ENCODE peak calls at places on chromosomes 13 and 19, in nine cellular contexts. L is esophagus squamous epithelium, A is brain microvascular endothelial cell, I is breast epithelium, X is kidney, E is spleen, T is psoas muscle, S is astrocyte of the spinal cord, V is right lobe of liver. C is an unnamed sample.

GRCh38 chr13:24208314-24208713 is 47.8 kb downstream of the SPATA13 start:
- DNase-seq in L (no peak), A (peak), I (no peak), X (no peak), E (no peak), T (no peak), S (peak), V (no peak), C (peak)

GRCh38 chr19:19321143-19321577 is 531 bp downstream of the MAU2 start:
- DNase-seq in L (no peak), A (no peak), I (no peak), X (no peak), E (no peak), T (no peak), S (no peak), V (no peak), C (no peak)

GRCh38 chr13:89678722-89679121 is 1668.8 kb upstream of the MIR17HG start:
- DNase-seq in L (no peak), A (no peak), I (no peak), X (no peak), E (no peak), T (no peak), S (no peak), V (no peak), C (no peak)

GRCh38 chr13:95880346-95880745 is 172.9 kb downstream of the UGGT2 start:
- DNase-seq in L (no peak), A (no peak), I (no peak), X (no peak), E (no peak), T (no peak), S (peak), V (no peak), C (peak)

GRCh38 chr19:9782282-9782681 is 13.7 kb upstream of the ZNF846 start:
- DNase-seq in L (no peak), A (no peak), I (no peak), X (no peak), E (no peak), T (no peak), S (no peak), V (no peak), C (no peak)

GRCh38 chr13:102128216-102128800 is 273.5 kb downstream of the FGF14 start:
- DNase-seq in L (no peak), A (no peak), I (no peak), X (no peak), E (no peak), T (no peak), S (peak), V (no peak), C (peak)

GRCh38 chr19:35869327-35870123 is 1.2 kb downstream of the APLP1 start:
- DNase-seq in L (no peak), A (peak), I (no peak), X (no peak), E (peak), T (peak), S (peak), V (peak), C (peak)

GRCh38 chr13:57946361-57946760 is 314.8 kb downstream of the PCDH17 start:
- DNase-seq in L (no peak), A (no peak), I (no peak), X (no peak), E (no peak), T (no peak), S (no peak), V (no peak), C (peak)

GRCh38 chr13:45847554-45848224 is 3.9 kb downstream of the SIAH3 start:
- DNase-seq in L (no peak), A (peak), I (no peak), X (peak), E (no peak), T (no peak), S (no peak), V (peak), C (peak)

GRCh38 chr19:57642396-57643046 is 9.6 kb downstream of the ZNF211 start:
- DNase-seq in L (no peak), A (no peak), I (no peak), X (no peak), E (no peak), T (no peak), S (no peak), V (no peak), C (no peak)

GRCh38 chr13:33676700-33677048 is 141.3 kb upstream of the RFC3 start:
- DNase-seq in L (no peak), A (peak), I (peak), X (no peak), E (no peak), T (peak), S (peak), V (peak), C (peak)

GRCh38 chr13:102870677-102871415 is 25.0 kb downstream of the ERCC5 start:
- DNase-seq in L (no peak), A (peak), I (no peak), X (peak), E (peak), T (peak), S (peak), V (peak), C (peak)

GRCh38 chr13:39571502-39572092 is 31.4 kb downstream of the LHFPL6 start:
- DNase-seq in L (no peak), A (no peak), I (no peak), X (peak), E (no peak), T (peak), S (no peak), V (no peak), C (no peak)

GRCh38 chr19:30311911-30312310 is 60.3 kb upstream of the ZNF536 start:
- DNase-seq in L (no peak), A (no peak), I (no peak), X (no peak), E (no peak), T (no peak), S (no peak), V (no peak), C (no peak)

GRCh38 chr19:30630289-30631034 is 258.3 kb downstream of the ZNF536 start:
- DNase-seq in L (no peak), A (no peak), I (no peak), X (no peak), E (no peak), T (no peak), S (no peak), V (no peak), C (no peak)

GRCh38 chr19:4007836-4008539 is 452 bp downstream of the PIAS4 start:
- DNase-seq in L (no peak), A (no peak), I (no peak), X (no peak), E (peak), T (peak), S (no peak), V (no peak), C (no peak)

GRCh38 chr13:32011971-32012370 is 19.6 kb upstream of the FRY start:
- DNase-seq in L (no peak), A (no peak), I (no peak), X (no peak), E (no peak), T (no peak), S (no peak), V (no peak), C (no peak)

GRCh38 chr13:97079726-97080125 is 85.5 kb upstream of the OXGR1 start:
- DNase-seq in L (no peak), A (no peak), I (no peak), X (no peak), E (no peak), T (no peak), S (no peak), V (no peak), C (no peak)

GRCh38 chr13:105410602-105411001 is 1124.9 kb downstream of the EFNB2 start:
- DNase-seq in L (no peak), A (no peak), I (peak), X (peak), E (peak), T (peak), S (no peak), V (peak), C (peak)

GRCh38 chr13:50144473-50145160 is 129.4 kb downstream of the KCNRG start:
- DNase-seq in L (no peak), A (no peak), I (no peak), X (no peak), E (no peak), T (no peak), S (no peak), V (no peak), C (no peak)

DNA sequence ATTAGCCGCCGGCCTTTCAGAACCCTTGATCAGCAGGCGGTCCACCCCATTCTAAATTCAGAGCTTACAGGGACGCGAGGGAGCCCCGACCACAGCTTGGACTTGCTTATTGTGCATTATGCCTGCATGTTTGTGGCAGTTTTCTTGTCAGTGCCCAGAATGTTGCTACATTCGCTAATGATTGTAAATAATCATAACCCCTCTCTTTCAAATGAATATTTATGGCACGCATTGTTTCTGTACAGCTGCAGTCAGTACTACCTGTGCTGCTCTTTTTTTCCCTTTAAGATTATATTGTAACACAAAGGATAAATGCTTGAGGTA is 321 bp upstream of the VPS36 start:
- DNase-seq in L (no peak), A (no peak), I (no peak), X (no peak), E (no peak), T (no peak), S (no peak), V (no peak), C (no peak)
- TF ChIP-seq CTCF in L (no peak), A (no peak), I (no peak), X (no peak), E (no peak), T (no peak), S (no peak), V (no peak), C (no peak)

GRCh38 chr19:33684550-33685303 is 63.0 kb downstream of the CHST8 start:
- DNase-seq in L (no peak), A (no peak), I (peak), X (peak), E (peak), T (no peak), S (no peak), V (no peak), C (no peak)
- H3K4me3 ChIP-seq in L (no peak), A (no peak), I (no peak), X (no peak), E (no peak), T (no peak), S (no peak), V (no peak), C (no peak)

GRCh38 chr13:29165216-29165615 is 345.1 kb downstream of the MTUS2 start:
- DNase-seq in L (no peak), A (no peak), I (no peak), X (no peak), E (no peak), T (no peak), S (no peak), V (no peak), C (no peak)
- TF ChIP-seq CTCF in L (no peak), A (no peak), I (no peak), X (no peak), E (no peak), T (no peak), S (no peak), V (no peak), C (no peak)

DNA sequence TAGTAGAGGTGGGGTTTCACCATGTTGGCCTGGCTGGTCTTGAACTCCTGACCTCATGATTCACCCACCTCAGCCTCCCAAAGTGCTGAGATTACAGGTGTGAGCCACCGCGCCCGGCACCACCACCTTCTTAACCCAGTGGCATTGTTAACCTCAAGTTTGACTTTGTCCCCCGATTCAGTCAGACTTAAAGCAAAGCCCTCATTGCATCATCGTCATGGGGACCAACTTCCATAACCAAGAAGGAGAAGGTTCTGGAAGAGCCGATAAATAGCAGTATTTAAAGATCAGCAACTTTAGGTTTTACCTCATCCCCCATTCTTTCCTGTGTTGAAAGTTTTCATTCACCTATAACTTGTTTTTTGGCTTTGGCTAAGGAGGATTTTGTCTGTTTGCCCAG is 6.7 kb upstream of the INAFM1 start:
- DNase-seq in L (no peak), A (no peak), I (no peak), X (no peak), E (no peak), T (no peak), S (no peak), V (no peak), C (no peak)
- H3K4me3 ChIP-seq in L (no peak), A (no peak), I (no peak), X (no peak), E (no peak), T (no peak), S (no peak), V (no peak), C (no peak)

C was measured in fibroblast of pulmonary artery.